ENCODE peak calls at places on chromosome 20, in four cellular contexts. One of them, this sample, is unnamed.

GRCh38 chr20:48741669-48742068 is 86.1 kb downstream of the PREX1 start:
- DNase-seq in A549: no peak
- DNase-seq in AG08396: no peak
- DNase-seq in effector CD4-positive, alpha-beta T cell: no peak
- DNase-seq in this sample: no peak

GRCh38 chr20:22795897-22796296 is 211.5 kb upstream of the FOXA2 start:
- DNase-seq in A549: peak
- DNase-seq in AG08396: peak
- DNase-seq in effector CD4-positive, alpha-beta T cell: no peak
- DNase-seq in this sample: no peak

GRCh38 chr20:41405436-41405835 is 38.8 kb upstream of the EMILIN3 start:
- DNase-seq in A549: no peak
- DNase-seq in AG08396: no peak
- DNase-seq in effector CD4-positive, alpha-beta T cell: no peak
- DNase-seq in this sample: no peak

GRCh38 chr20:58054744-58055373 is 173.6 kb downstream of the ANKRD60 start:
- DNase-seq in A549: no peak
- DNase-seq in AG08396: no peak
- DNase-seq in effector CD4-positive, alpha-beta T cell: no peak
- DNase-seq in this sample: no peak

GRCh38 chr20:34016736-34017135 is 23.0 kb downstream of the RALY start:
- DNase-seq in A549: no peak
- DNase-seq in AG08396: no peak
- DNase-seq in effector CD4-positive, alpha-beta T cell: no peak
- DNase-seq in this sample: no peak

GRCh38 chr20:49669601-49670189 is 44.0 kb downstream of the B4GALT5 start:
- DNase-seq in A549: no peak
- DNase-seq in AG08396: no peak
- DNase-seq in effector CD4-positive, alpha-beta T cell: no peak
- DNase-seq in this sample: no peak

GRCh38 chr20:1710484-1710883 is 52.9 kb upstream of the SIRPG start:
- DNase-seq in A549: no peak
- DNase-seq in AG08396: no peak
- DNase-seq in effector CD4-positive, alpha-beta T cell: no peak
- DNase-seq in this sample: no peak

GRCh38 chr20:42941629-42942028 is 248.1 kb downstream of the PTPRT start:
- DNase-seq in A549: no peak
- DNase-seq in AG08396: no peak
- DNase-seq in effector CD4-positive, alpha-beta T cell: no peak
- DNase-seq in this sample: no peak

GRCh38 chr20:45489083-45489531 is 19.6 kb downstream of the WFDC2 start:
- DNase-seq in A549: no peak
- DNase-seq in AG08396: no peak
- DNase-seq in effector CD4-positive, alpha-beta T cell: no peak
- DNase-seq in this sample: no peak

GRCh38 chr20:51481311-51481997 is 61.1 kb downstream of the NFATC2 start:
- DNase-seq in A549: no peak
- DNase-seq in AG08396: no peak
- DNase-seq in effector CD4-positive, alpha-beta T cell: peak
- DNase-seq in this sample: no peak

GRCh38 chr20:59284470-59284869 is 15.9 kb upstream of the EDN3 start:
- DNase-seq in A549: no peak
- DNase-seq in AG08396: no peak
- DNase-seq in effector CD4-positive, alpha-beta T cell: no peak
- DNase-seq in this sample: no peak

GRCh38 chr20:40689100-40689942 is at the start of gene MAFB:
- DNase-seq in A549: peak
- DNase-seq in AG08396: peak
- DNase-seq in effector CD4-positive, alpha-beta T cell: no peak
- DNase-seq in this sample: peak

GRCh38 chr20:50481741-50482140 is 28.4 kb upstream of the PTPN1 start:
- DNase-seq in A549: no peak
- DNase-seq in AG08396: no peak
- DNase-seq in effector CD4-positive, alpha-beta T cell: no peak
- DNase-seq in this sample: no peak

GRCh38 chr20:32519367-32519730 is 65.8 kb downstream of the NOL4L start:
- DNase-seq in A549: no peak
- DNase-seq in AG08396: no peak
- DNase-seq in effector CD4-positive, alpha-beta T cell: no peak
- DNase-seq in this sample: no peak

GRCh38 chr20:32574296-32575226 is 10.6 kb downstream of the NOL4L start:
- DNase-seq in A549: peak
- DNase-seq in AG08396: peak
- DNase-seq in effector CD4-positive, alpha-beta T cell: no peak
- DNase-seq in this sample: peak

GRCh38 chr20:16483024-16483423 is 90.2 kb downstream of the KIF16B start:
- DNase-seq in A549: no peak
- DNase-seq in AG08396: no peak
- DNase-seq in effector CD4-positive, alpha-beta T cell: no peak
- DNase-seq in this sample: no peak

GRCh38 chr20:13029687-13030510 is 21.1 kb downstream of the SPTLC3 start:
- DNase-seq in A549: peak
- DNase-seq in AG08396: peak
- DNase-seq in effector CD4-positive, alpha-beta T cell: no peak
- DNase-seq in this sample: peak

GRCh38 chr20:1327827-1328679 is 886 bp downstream of the SDCBP2 start:
- DNase-seq in A549: no peak
- DNase-seq in AG08396: no peak
- DNase-seq in effector CD4-positive, alpha-beta T cell: no peak
- DNase-seq in this sample: no peak

GRCh38 chr20:23412026-23412425 is 9.3 kb downstream of the NAPB start:
- DNase-seq in A549: peak
- DNase-seq in AG08396: no peak
- DNase-seq in effector CD4-positive, alpha-beta T cell: no peak
- DNase-seq in this sample: no peak

This sample was measured in COLO829.